ENCODE peak calls at places on chromosomes 13 and 19, in six cellular contexts. C is retinal pigment epithelial cell, A is EL, S is RPMI8226, R is aorta, Q is NCI-H510A treated with DMSO at 0.1 percent for 48 hours. Z is an unnamed sample.
A peak's percentile ranks its signal among the peaks of the same experiment; 100 is the strongest.

GRCh38 chr13:21465710-21466160 is 6.6 kb upstream of the ZDHHC20 start:
- DNase-seq in C (no peak), A (no peak), S (no peak), R (no peak), Q (peak; percentile 29), Z (no peak)

GRCh38 chr13:108769213-108770070 is 140.0 kb downstream of the MYO16 start:
- DNase-seq in C (no peak), A (no peak), S (no peak), R (no peak), Q (no peak), Z (no peak)

GRCh38 chr13:101417043-101417406 is 717 bp upstream of the NALCN start:
- DNase-seq in C (peak; percentile 46), A (peak; percentile 67), S (no peak), R (no peak), Q (no peak), Z (peak; percentile 84)

GRCh38 chr19:55635856-55636440 is 4.9 kb upstream of the ZNF580 start:
- DNase-seq in C (no peak), A (no peak), S (no peak), R (peak; percentile 25), Q (no peak), Z (no peak)

GRCh38 chr19:3612901-3613741 is 6.4 kb upstream of the TBXA2R start:
- DNase-seq in C (no peak), A (no peak), S (no peak), R (peak; percentile 80), Q (no peak), Z (no peak)

GRCh38 chr13:104810242-104810641 is 1725.2 kb downstream of the EFNB2 start:
- DNase-seq in C (no peak), A (no peak), S (no peak), R (no peak), Q (no peak), Z (no peak)

GRCh38 chr13:110017379-110017778 is 231.0 kb upstream of the IRS2 start:
- DNase-seq in C (peak; percentile 84), A (peak; percentile 97), S (no peak), R (no peak), Q (no peak), Z (peak; percentile 95)

GRCh38 chr13:98214008-98214643 is 37.1 kb upstream of the RNF113B start:
- DNase-seq in C (no peak), A (peak; percentile 71), S (no peak), R (no peak), Q (no peak), Z (peak; percentile 95)

GRCh38 chr19:4867534-4868285 is at the start of gene PLIN3:
- DNase-seq in C (peak; percentile 63), A (peak; percentile 95), S (peak; percentile 94), R (peak; percentile 100), Q (peak; percentile 78), Z (peak; percentile 93)

GRCh38 chr13:81551036-81551435 is 1210.1 kb upstream of the SPRY2 start:
- DNase-seq in C (no peak), A (no peak), S (no peak), R (no peak), Q (no peak), Z (no peak)

GRCh38 chr19:51009061-51009891 is 7.9 kb upstream of the KLK8 start:
- DNase-seq in C (no peak), A (no peak), S (no peak), R (peak; percentile 35), Q (no peak), Z (no peak)

GRCh38 chr13:35210234-35210633 is 266.3 kb downstream of the MAB21L1 start:
- DNase-seq in C (no peak), A (peak; percentile 3), S (no peak), R (no peak), Q (no peak), Z (no peak)

GRCh38 chr13:112443191-112444000 is 67.2 kb downstream of the SPACA7 start:
- DNase-seq in C (no peak), A (no peak), S (no peak), R (peak; percentile 69), Q (no peak), Z (no peak)

GRCh38 chr19:54188224-54188871 is 1.0 kb downstream of the MBOAT7 start:
- DNase-seq in C (no peak), A (peak; percentile 81), S (no peak), R (no peak), Q (no peak), Z (peak; percentile 61)

GRCh38 chr19:58346961-58347929 is 6.0 kb downstream of the A1BG start:
- DNase-seq in C (no peak), A (peak; percentile 78), S (peak; percentile 76), R (peak; percentile 81), Q (peak; percentile 62), Z (peak; percentile 63)

GRCh38 chr13:103157034-103157433 is 90.8 kb upstream of the SLC10A2 start:
- DNase-seq in C (no peak), A (no peak), S (no peak), R (no peak), Q (no peak), Z (no peak)

GRCh38 chr13:27419333-27419732 is 5.1 kb upstream of the GTF3A start:
- DNase-seq in C (no peak), A (peak; percentile 48), S (no peak), R (no peak), Q (no peak), Z (peak; percentile 23)

GRCh38 chr19:18417250-18418033 is 1.8 kb upstream of the SSBP4 start:
- DNase-seq in C (no peak), A (peak; percentile 89), S (peak; percentile 83), R (peak; percentile 93), Q (peak; percentile 74), Z (peak; percentile 73)

GRCh38 chr13:28805193-28805819 is 14.8 kb upstream of the MTUS2 start:
- DNase-seq in C (no peak), A (peak; percentile 19), S (peak; percentile 58), R (peak; percentile 85), Q (no peak), Z (no peak)

GRCh38 chr19:36528921-36529518 is 949 bp upstream of the ZNF260 start:
- DNase-seq in C (no peak), A (peak; percentile 11), S (peak; percentile 23), R (no peak), Q (no peak), Z (no peak)

GRCh38 chr19:8806661-8807060 is 25.4 kb downstream of the ZNF558 start:
- DNase-seq in C (no peak), A (no peak), S (no peak), R (no peak), Q (no peak), Z (no peak)

GRCh38 chr19:35329323-35329722 is 336 bp downstream of the CD22 start:
- DNase-seq in C (no peak), A (no peak), S (no peak), R (no peak), Q (no peak), Z (no peak)

GRCh38 chr19:44754743-44755066 is 6.2 kb downstream of the BCL3 start:
- DNase-seq in C (no peak), A (no peak), S (no peak), R (no peak), Q (no peak), Z (no peak)

GRCh38 chr13:71624641-71625040 is 242.4 kb downstream of the DACH1 start:
- DNase-seq in C (no peak), A (no peak), S (no peak), R (no peak), Q (no peak), Z (no peak)

GRCh38 chr19:2167896-2168618 is 4.3 kb downstream of the DOT1L start:
- DNase-seq in C (no peak), A (peak; percentile 72), S (no peak), R (peak; percentile 85), Q (no peak), Z (peak; percentile 44)

GRCh38 chr13:87295636-87296035 is 375.5 kb upstream of the SLITRK5 start:
- DNase-seq in C (no peak), A (no peak), S (no peak), R (no peak), Q (no peak), Z (no peak)